ENCODE peak calls at places on chromosomes 5 and 9, in eight cellular contexts. Q is NCI-H1105 treated with DMSO at 0.1 percent for 48 hours; J is right atrium auricular region; H is anterior cingulate cortex; C is caudate nucleus; M is heart right ventricle; K is activated naive CD4-positive, alpha-beta T cell treated with Interleukin-2 at 50 U/mL for 16 hours; Z is neural crest cell. D is an unnamed sample.

GRCh38 chr9:16147726-16148125 is 594.9 kb downstream of the CCDC171 start:
- DNase-seq in Q (no peak), C (no peak), K (no peak), J (no peak), H (no peak), Z (no peak), M (no peak), D (no peak)

GRCh38 chr5:115469904-115470516 is 74.6 kb downstream of the FEM1C start:
- DNase-seq in K (no peak), Q (no peak), H (no peak), C (no peak), Z (no peak), J (no peak), M (no peak), D (no peak)

GRCh38 chr5:142977363-142978051 is 207.3 kb downstream of the ARHGAP26 start:
- DNase-seq in Q (no peak), C (no peak), K (peak; percentile 46), H (no peak), M (no peak), J (no peak), Z (no peak), D (no peak)

GRCh38 chr9:21813575-21814473 is 11.4 kb downstream of the MTAP start:
- DNase-seq in C (peak; percentile 51), Z (peak; percentile 51), K (peak; percentile 55), H (no peak), J (peak; percentile 76), M (peak; percentile 81), Q (peak; percentile 52), D (peak; percentile 13)

GRCh38 chr5:124302504-124302903 is 443.9 kb downstream of the ZNF608 start:
- DNase-seq in Q (no peak), K (no peak), Z (no peak), M (no peak), H (no peak), J (no peak), C (no peak), D (no peak)

GRCh38 chr5:65862384-65862783 is 64.0 kb upstream of the ERBIN start:
- DNase-seq in Z (no peak), M (no peak), Q (no peak), H (no peak), K (no peak), J (no peak), C (no peak), D (no peak)

GRCh38 chr5:135249658-135250057 is 149.4 kb downstream of the MACROH2A1 start:
- DNase-seq in C (no peak), H (no peak), J (peak; percentile 50), Q (no peak), Z (no peak), K (no peak), M (no peak), D (no peak)

GRCh38 chr5:137365126-137365865 is 133.8 kb downstream of the SPOCK1 start:
- DNase-seq in M (no peak), C (no peak), J (no peak), Z (no peak), Q (no peak), H (no peak), K (no peak), D (no peak)

GRCh38 chr5:32522429-32523143 is 62.8 kb upstream of the SUB1 start:
- DNase-seq in H (no peak), M (no peak), J (peak; percentile 76), C (no peak), Z (no peak), K (peak; percentile 27), Q (no peak), D (no peak)

GRCh38 chr5:173969167-173970049 is 19.6 kb upstream of the C5orf47 start:
- DNase-seq in H (no peak), K (no peak), C (no peak), Z (no peak), J (no peak), Q (no peak), M (no peak), D (no peak)

GRCh38 chr9:87678650-87679355 is 47.1 kb upstream of the CTSL start:
- DNase-seq in H (peak; percentile 28), M (peak; percentile 67), J (peak; percentile 74), K (peak; percentile 23), Q (peak; percentile 57), C (peak; percentile 53), Z (peak; percentile 62), D (peak; percentile 22)

GRCh38 chr5:172035039-172035438 is 28.6 kb upstream of the FBXW11 start:
- DNase-seq in Z (no peak), Q (no peak), M (no peak), H (no peak), C (no peak), J (no peak), K (peak; percentile 13), D (no peak)

GRCh38 chr9:123360161-123361085 is 4.4 kb downstream of the CRB2 start:
- DNase-seq in Q (no peak), Z (peak; percentile 95), K (peak; percentile 17), C (no peak), J (no peak), M (no peak), H (no peak), D (no peak)

GRCh38 chr9:114388764-114389375 is 1.1 kb upstream of the AKNA start:
- DNase-seq in M (no peak), Z (no peak), K (no peak), Q (no peak), C (no peak), J (no peak), H (no peak), D (no peak)

GRCh38 chr5:180115326-180116076 is 43.9 kb upstream of the RNF130 start:
- DNase-seq in Q (no peak), Z (no peak), H (no peak), C (no peak), K (no peak), M (no peak), J (no peak), D (no peak)

GRCh38 chr5:133460172-133460758 is 152.1 kb downstream of the FSTL4 start:
- DNase-seq in M (no peak), H (no peak), J (no peak), K (peak; percentile 22), Z (peak; percentile 51), C (no peak), Q (no peak), D (no peak)

GRCh38 chr5:150114773-150115408 is 28.5 kb upstream of the CSF1R start:
- DNase-seq in K (no peak), C (peak; percentile 24), Z (no peak), Q (no peak), H (peak; percentile 19), M (no peak), J (peak; percentile 52), D (no peak)

GRCh38 chr5:82330921-82331320 is 52.8 kb upstream of the RPS23 start:
- DNase-seq in C (no peak), K (no peak), M (no peak), J (no peak), Q (no peak), H (no peak), Z (no peak), D (no peak)

GRCh38 chr5:167479796-167480195 is 811.6 kb upstream of the WWC1 start:
- DNase-seq in Q (no peak), Z (no peak), M (no peak), K (no peak), J (no peak), H (no peak), C (no peak), D (no peak)

GRCh38 chr9:73095425-73095824 is 56.2 kb upstream of the ANXA1 start:
- DNase-seq in H (peak; percentile 8), Z (no peak), C (peak; percentile 15), Q (no peak), K (no peak), J (no peak), M (no peak), D (no peak)

GRCh38 chr5:139232161-139232724 is 34.1 kb upstream of the SIL1 start:
- DNase-seq in H (no peak), C (no peak), Q (peak; percentile 33), J (no peak), K (no peak), Z (no peak), M (no peak), D (no peak)

GRCh38 chr9:101026824-101027223 is 1.7 kb upstream of the PLPPR1 start:
- DNase-seq in H (no peak), K (no peak), J (no peak), Q (peak; percentile 91), Z (no peak), C (no peak), M (no peak), D (no peak)

GRCh38 chr9:130234340-130235260 is 31.0 kb upstream of the HMCN2 start:
- DNase-seq in Z (no peak), Q (no peak), J (no peak), C (no peak), M (no peak), K (no peak), H (no peak), D (no peak)

GRCh38 chr5:114319821-114320220 is 42.0 kb upstream of the KCNN2 start:
- DNase-seq in K (no peak), J (no peak), M (no peak), H (no peak), Z (no peak), C (no peak), Q (no peak), D (no peak)

GRCh38 chr5:42912184-42912766 is 100.6 kb upstream of the SELENOP start:
- DNase-seq in J (no peak), M (no peak), C (no peak), Q (peak; percentile 41), Z (no peak), K (peak; percentile 53), H (no peak), D (no peak)

GRCh38 chr9:136219276-136219675 is 14.3 kb upstream of the LHX3 start:
- DNase-seq in J (no peak), K (no peak), Q (no peak), H (no peak), C (no peak), M (no peak), Z (no peak), D (no peak)

GRCh38 chr9:24487946-24488345 is 57.8 kb downstream of the IZUMO3 start:
- DNase-seq in J (no peak), M (no peak), C (no peak), K (no peak), Q (no peak), H (no peak), Z (no peak), D (no peak)

GRCh38 chr9:14733130-14733529 is 10.6 kb upstream of the CER1 start:
- DNase-seq in Q (no peak), C (no peak), K (no peak), M (no peak), J (no peak), H (no peak), Z (no peak), D (no peak)

GRCh38 chr5:16666861-16667481 is 50.2 kb upstream of the RETREG1 start:
- DNase-seq in J (no peak), C (peak; percentile 9), K (no peak), Q (peak; percentile 28), H (no peak), Z (no peak), M (peak; percentile 60), D (peak; percentile 24)

GRCh38 chr5:71778678-71779276 is 59.7 kb downstream of the CARTPT start:
- DNase-seq in H (no peak), J (no peak), Z (no peak), C (no peak), K (no peak), M (no peak), Q (peak; percentile 43), D (no peak)

GRCh38 chr9:89639367-89639795 is 34.6 kb downstream of the GADD45G start:
- DNase-seq in C (peak; percentile 50), K (no peak), H (peak; percentile 46), Z (no peak), J (peak; percentile 67), M (peak; percentile 75), Q (no peak), D (peak; percentile 56)

GRCh38 chr5:2442686-2443354 is 308.7 kb downstream of the IRX2 start:
- DNase-seq in H (no peak), K (no peak), Q (no peak), C (no peak), M (no peak), Z (no peak), J (no peak), D (no peak)

GRCh38 chr5:111772456-111772855 is 15.5 kb upstream of the NREP start:
- DNase-seq in C (no peak), Q (no peak), K (no peak), J (no peak), M (no peak), Z (no peak), H (no peak), D (no peak)

GRCh38 chr5:116521173-116521872 is 53.3 kb downstream of the SEMA6A start:
- DNase-seq in Q (no peak), H (no peak), J (no peak), C (no peak), K (no peak), Z (no peak), M (peak; percentile 43), D (no peak)

D was measured in occipital lobe.